ENCODE peak calls at places on chromosomes 13 and 19, in nine cellular contexts. One of them, this sample, is unnamed.

GRCh38 chr19:3423183-3423829 is 56.9 kb downstream of the NFIC start:
- DNase-seq in HCT116: no peak
- DNase-seq in stimulated activated naive CD8-positive, alpha-beta T cell treated with anti-CD3 and anti-CD28 coated beads, Interleukin-15, amount 100 ng/mL, for 72 hours: no peak
- DNase-seq in AG10803: no peak
- DNase-seq in stimulated activated CD4-positive, alpha-beta T cell treated with anti-CD3 and anti-CD28 coated beads, Interleukin-1b, Interleukin-23, amount 100 ng/mL, for 48 hours: no peak
- DNase-seq in fibroblast of the conjunctiva: no peak
- DNase-seq in aorta: no peak
- DNase-seq in H7: peak; percentile 56
- DNase-seq in activated CD4-positive, alpha-beta T cell treated with anti-CD3 and anti-CD28 coated beads for 48 hours: no peak
- DNase-seq in this sample: no peak

GRCh38 chr19:45862271-45862563 is 730 bp downstream of the SYMPK start:
- DNase-seq in HCT116: no peak
- DNase-seq in stimulated activated naive CD8-positive, alpha-beta T cell treated with anti-CD3 and anti-CD28 coated beads, Interleukin-15, amount 100 ng/mL, for 72 hours: no peak
- DNase-seq in AG10803: no peak
- DNase-seq in stimulated activated CD4-positive, alpha-beta T cell treated with anti-CD3 and anti-CD28 coated beads, Interleukin-1b, Interleukin-23, amount 100 ng/mL, for 48 hours: no peak
- DNase-seq in fibroblast of the conjunctiva: no peak
- DNase-seq in aorta: no peak
- DNase-seq in H7: no peak
- DNase-seq in activated CD4-positive, alpha-beta T cell treated with anti-CD3 and anti-CD28 coated beads for 48 hours: no peak
- DNase-seq in this sample: no peak

GRCh38 chr19:14006766-14007562 is 844 bp upstream of the RFX1 start:
- DNase-seq in HCT116: no peak
- DNase-seq in stimulated activated naive CD8-positive, alpha-beta T cell treated with anti-CD3 and anti-CD28 coated beads, Interleukin-15, amount 100 ng/mL, for 72 hours: no peak
- DNase-seq in AG10803: no peak
- DNase-seq in stimulated activated CD4-positive, alpha-beta T cell treated with anti-CD3 and anti-CD28 coated beads, Interleukin-1b, Interleukin-23, amount 100 ng/mL, for 48 hours: no peak
- DNase-seq in fibroblast of the conjunctiva: no peak
- DNase-seq in aorta: peak; percentile 96
- DNase-seq in H7: peak; percentile 89
- DNase-seq in activated CD4-positive, alpha-beta T cell treated with anti-CD3 and anti-CD28 coated beads for 48 hours: no peak
- DNase-seq in this sample: no peak

GRCh38 chr13:29522044-29522685 is 73.3 kb downstream of the SLC7A1 start:
- DNase-seq in HCT116: no peak
- DNase-seq in stimulated activated naive CD8-positive, alpha-beta T cell treated with anti-CD3 and anti-CD28 coated beads, Interleukin-15, amount 100 ng/mL, for 72 hours: no peak
- DNase-seq in AG10803: peak; percentile 99
- DNase-seq in stimulated activated CD4-positive, alpha-beta T cell treated with anti-CD3 and anti-CD28 coated beads, Interleukin-1b, Interleukin-23, amount 100 ng/mL, for 48 hours: no peak
- DNase-seq in fibroblast of the conjunctiva: peak; percentile 94
- DNase-seq in aorta: no peak
- DNase-seq in H7: no peak
- DNase-seq in activated CD4-positive, alpha-beta T cell treated with anti-CD3 and anti-CD28 coated beads for 48 hours: no peak
- DNase-seq in this sample: no peak

GRCh38 chr13:62524498-62524897 is 1108.8 kb upstream of the PCDH20 start:
- DNase-seq in HCT116: no peak
- DNase-seq in stimulated activated naive CD8-positive, alpha-beta T cell treated with anti-CD3 and anti-CD28 coated beads, Interleukin-15, amount 100 ng/mL, for 72 hours: no peak
- DNase-seq in AG10803: no peak
- DNase-seq in stimulated activated CD4-positive, alpha-beta T cell treated with anti-CD3 and anti-CD28 coated beads, Interleukin-1b, Interleukin-23, amount 100 ng/mL, for 48 hours: no peak
- DNase-seq in fibroblast of the conjunctiva: no peak
- DNase-seq in aorta: no peak
- DNase-seq in H7: no peak
- DNase-seq in activated CD4-positive, alpha-beta T cell treated with anti-CD3 and anti-CD28 coated beads for 48 hours: no peak
- DNase-seq in this sample: no peak

GRCh38 chr19:50912727-50913716 is 1.8 kb upstream of the KLK4 start:
- DNase-seq in HCT116: no peak
- DNase-seq in stimulated activated naive CD8-positive, alpha-beta T cell treated with anti-CD3 and anti-CD28 coated beads, Interleukin-15, amount 100 ng/mL, for 72 hours: peak; percentile 25
- DNase-seq in AG10803: no peak
- DNase-seq in stimulated activated CD4-positive, alpha-beta T cell treated with anti-CD3 and anti-CD28 coated beads, Interleukin-1b, Interleukin-23, amount 100 ng/mL, for 48 hours: peak; percentile 41
- DNase-seq in fibroblast of the conjunctiva: no peak
- DNase-seq in aorta: no peak
- DNase-seq in H7: peak; percentile 66
- DNase-seq in activated CD4-positive, alpha-beta T cell treated with anti-CD3 and anti-CD28 coated beads for 48 hours: peak; percentile 61
- DNase-seq in this sample: no peak

GRCh38 chr13:106612688-106613087 is 44.8 kb upstream of the ARGLU1 start:
- DNase-seq in HCT116: no peak
- DNase-seq in stimulated activated naive CD8-positive, alpha-beta T cell treated with anti-CD3 and anti-CD28 coated beads, Interleukin-15, amount 100 ng/mL, for 72 hours: no peak
- DNase-seq in AG10803: peak; percentile 43
- DNase-seq in stimulated activated CD4-positive, alpha-beta T cell treated with anti-CD3 and anti-CD28 coated beads, Interleukin-1b, Interleukin-23, amount 100 ng/mL, for 48 hours: no peak
- DNase-seq in fibroblast of the conjunctiva: peak; percentile 51
- DNase-seq in aorta: peak; percentile 80
- DNase-seq in H7: no peak
- DNase-seq in activated CD4-positive, alpha-beta T cell treated with anti-CD3 and anti-CD28 coated beads for 48 hours: no peak
- DNase-seq in this sample: no peak

GRCh38 chr19:16363133-16363851 is 38.7 kb downstream of the KLF2 start:
- DNase-seq in HCT116: no peak
- DNase-seq in stimulated activated naive CD8-positive, alpha-beta T cell treated with anti-CD3 and anti-CD28 coated beads, Interleukin-15, amount 100 ng/mL, for 72 hours: no peak
- DNase-seq in AG10803: no peak
- DNase-seq in stimulated activated CD4-positive, alpha-beta T cell treated with anti-CD3 and anti-CD28 coated beads, Interleukin-1b, Interleukin-23, amount 100 ng/mL, for 48 hours: no peak
- DNase-seq in fibroblast of the conjunctiva: no peak
- DNase-seq in aorta: no peak
- DNase-seq in H7: no peak
- DNase-seq in activated CD4-positive, alpha-beta T cell treated with anti-CD3 and anti-CD28 coated beads for 48 hours: no peak
- DNase-seq in this sample: no peak

GRCh38 chr19:33464010-33464732 is 57.4 kb downstream of the PEPD start:
- DNase-seq in HCT116: no peak
- DNase-seq in stimulated activated naive CD8-positive, alpha-beta T cell treated with anti-CD3 and anti-CD28 coated beads, Interleukin-15, amount 100 ng/mL, for 72 hours: no peak
- DNase-seq in AG10803: no peak
- DNase-seq in stimulated activated CD4-positive, alpha-beta T cell treated with anti-CD3 and anti-CD28 coated beads, Interleukin-1b, Interleukin-23, amount 100 ng/mL, for 48 hours: no peak
- DNase-seq in fibroblast of the conjunctiva: no peak
- DNase-seq in aorta: peak; percentile 53
- DNase-seq in H7: no peak
- DNase-seq in activated CD4-positive, alpha-beta T cell treated with anti-CD3 and anti-CD28 coated beads for 48 hours: no peak
- DNase-seq in this sample: no peak

GRCh38 chr13:32045963-32046785 is 14.6 kb downstream of the FRY start:
- DNase-seq in HCT116: no peak
- DNase-seq in stimulated activated naive CD8-positive, alpha-beta T cell treated with anti-CD3 and anti-CD28 coated beads, Interleukin-15, amount 100 ng/mL, for 72 hours: no peak
- DNase-seq in AG10803: peak; percentile 35
- DNase-seq in stimulated activated CD4-positive, alpha-beta T cell treated with anti-CD3 and anti-CD28 coated beads, Interleukin-1b, Interleukin-23, amount 100 ng/mL, for 48 hours: no peak
- DNase-seq in fibroblast of the conjunctiva: peak; percentile 10
- DNase-seq in aorta: no peak
- DNase-seq in H7: no peak
- DNase-seq in activated CD4-positive, alpha-beta T cell treated with anti-CD3 and anti-CD28 coated beads for 48 hours: no peak
- DNase-seq in this sample: no peak

GRCh38 chr19:3316132-3316648 is 50.2 kb upstream of the NFIC start:
- DNase-seq in HCT116: no peak
- DNase-seq in stimulated activated naive CD8-positive, alpha-beta T cell treated with anti-CD3 and anti-CD28 coated beads, Interleukin-15, amount 100 ng/mL, for 72 hours: no peak
- DNase-seq in AG10803: no peak
- DNase-seq in stimulated activated CD4-positive, alpha-beta T cell treated with anti-CD3 and anti-CD28 coated beads, Interleukin-1b, Interleukin-23, amount 100 ng/mL, for 48 hours: no peak
- DNase-seq in fibroblast of the conjunctiva: no peak
- DNase-seq in aorta: no peak
- DNase-seq in H7: no peak
- DNase-seq in activated CD4-positive, alpha-beta T cell treated with anti-CD3 and anti-CD28 coated beads for 48 hours: no peak
- DNase-seq in this sample: no peak

GRCh38 chr13:20019033-20019432 is 60.5 kb downstream of the ZMYM2 start:
- DNase-seq in HCT116: no peak
- DNase-seq in stimulated activated naive CD8-positive, alpha-beta T cell treated with anti-CD3 and anti-CD28 coated beads, Interleukin-15, amount 100 ng/mL, for 72 hours: no peak
- DNase-seq in AG10803: no peak
- DNase-seq in stimulated activated CD4-positive, alpha-beta T cell treated with anti-CD3 and anti-CD28 coated beads, Interleukin-1b, Interleukin-23, amount 100 ng/mL, for 48 hours: no peak
- DNase-seq in fibroblast of the conjunctiva: no peak
- DNase-seq in aorta: no peak
- DNase-seq in H7: no peak
- DNase-seq in activated CD4-positive, alpha-beta T cell treated with anti-CD3 and anti-CD28 coated beads for 48 hours: no peak
- DNase-seq in this sample: no peak

GRCh38 chr19:56808717-56809392 is 31.7 kb downstream of the PEG3 start:
- DNase-seq in HCT116: no peak
- DNase-seq in stimulated activated naive CD8-positive, alpha-beta T cell treated with anti-CD3 and anti-CD28 coated beads, Interleukin-15, amount 100 ng/mL, for 72 hours: no peak
- DNase-seq in AG10803: no peak
- DNase-seq in stimulated activated CD4-positive, alpha-beta T cell treated with anti-CD3 and anti-CD28 coated beads, Interleukin-1b, Interleukin-23, amount 100 ng/mL, for 48 hours: no peak
- DNase-seq in fibroblast of the conjunctiva: no peak
- DNase-seq in aorta: no peak
- DNase-seq in H7: no peak
- DNase-seq in activated CD4-positive, alpha-beta T cell treated with anti-CD3 and anti-CD28 coated beads for 48 hours: no peak
- DNase-seq in this sample: no peak

GRCh38 chr13:110907951-110908898 is 6.6 kb downstream of the ANKRD10 start:
- DNase-seq in HCT116: peak; percentile 95
- DNase-seq in stimulated activated naive CD8-positive, alpha-beta T cell treated with anti-CD3 and anti-CD28 coated beads, Interleukin-15, amount 100 ng/mL, for 72 hours: no peak
- DNase-seq in AG10803: peak; percentile 26
- DNase-seq in stimulated activated CD4-positive, alpha-beta T cell treated with anti-CD3 and anti-CD28 coated beads, Interleukin-1b, Interleukin-23, amount 100 ng/mL, for 48 hours: no peak
- DNase-seq in fibroblast of the conjunctiva: no peak
- DNase-seq in aorta: no peak
- DNase-seq in H7: peak; percentile 61
- DNase-seq in activated CD4-positive, alpha-beta T cell treated with anti-CD3 and anti-CD28 coated beads for 48 hours: peak; percentile 24
- DNase-seq in this sample: peak; percentile 28

GRCh38 chr19:17530586-17530985 is 19.1 kb downstream of the PGLS start:
- DNase-seq in HCT116: no peak
- DNase-seq in stimulated activated naive CD8-positive, alpha-beta T cell treated with anti-CD3 and anti-CD28 coated beads, Interleukin-15, amount 100 ng/mL, for 72 hours: no peak
- DNase-seq in AG10803: no peak
- DNase-seq in stimulated activated CD4-positive, alpha-beta T cell treated with anti-CD3 and anti-CD28 coated beads, Interleukin-1b, Interleukin-23, amount 100 ng/mL, for 48 hours: no peak
- DNase-seq in fibroblast of the conjunctiva: no peak
- DNase-seq in aorta: no peak
- DNase-seq in H7: peak; percentile 77
- DNase-seq in activated CD4-positive, alpha-beta T cell treated with anti-CD3 and anti-CD28 coated beads for 48 hours: no peak
- DNase-seq in this sample: no peak

GRCh38 chr19:54245936-54246335 is 3.3 kb upstream of the LILRA6 start:
- DNase-seq in HCT116: no peak
- DNase-seq in stimulated activated naive CD8-positive, alpha-beta T cell treated with anti-CD3 and anti-CD28 coated beads, Interleukin-15, amount 100 ng/mL, for 72 hours: no peak
- DNase-seq in AG10803: no peak
- DNase-seq in stimulated activated CD4-positive, alpha-beta T cell treated with anti-CD3 and anti-CD28 coated beads, Interleukin-1b, Interleukin-23, amount 100 ng/mL, for 48 hours: no peak
- DNase-seq in fibroblast of the conjunctiva: no peak
- DNase-seq in aorta: no peak
- DNase-seq in H7: no peak
- DNase-seq in activated CD4-positive, alpha-beta T cell treated with anti-CD3 and anti-CD28 coated beads for 48 hours: no peak
- DNase-seq in this sample: no peak

GRCh38 chr19:50820086-50820485 is 3.5 kb downstream of the KLK1 start:
- DNase-seq in HCT116: no peak
- DNase-seq in stimulated activated naive CD8-positive, alpha-beta T cell treated with anti-CD3 and anti-CD28 coated beads, Interleukin-15, amount 100 ng/mL, for 72 hours: no peak
- DNase-seq in AG10803: no peak
- DNase-seq in stimulated activated CD4-positive, alpha-beta T cell treated with anti-CD3 and anti-CD28 coated beads, Interleukin-1b, Interleukin-23, amount 100 ng/mL, for 48 hours: no peak
- DNase-seq in fibroblast of the conjunctiva: no peak
- DNase-seq in aorta: no peak
- DNase-seq in H7: no peak
- DNase-seq in activated CD4-positive, alpha-beta T cell treated with anti-CD3 and anti-CD28 coated beads for 48 hours: no peak
- DNase-seq in this sample: no peak

GRCh38 chr19:45098521-45099464 is 5.8 kb downstream of the PPP1R37 start:
- DNase-seq in HCT116: no peak
- DNase-seq in stimulated activated naive CD8-positive, alpha-beta T cell treated with anti-CD3 and anti-CD28 coated beads, Interleukin-15, amount 100 ng/mL, for 72 hours: no peak
- DNase-seq in AG10803: peak; percentile 33
- DNase-seq in stimulated activated CD4-positive, alpha-beta T cell treated with anti-CD3 and anti-CD28 coated beads, Interleukin-1b, Interleukin-23, amount 100 ng/mL, for 48 hours: no peak
- DNase-seq in fibroblast of the conjunctiva: peak; percentile 24
- DNase-seq in aorta: no peak
- DNase-seq in H7: no peak
- DNase-seq in activated CD4-positive, alpha-beta T cell treated with anti-CD3 and anti-CD28 coated beads for 48 hours: no peak
- DNase-seq in this sample: no peak

GRCh38 chr13:61170791-61171330 is 244.8 kb downstream of the PCDH20 start:
- DNase-seq in HCT116: no peak
- DNase-seq in stimulated activated naive CD8-positive, alpha-beta T cell treated with anti-CD3 and anti-CD28 coated beads, Interleukin-15, amount 100 ng/mL, for 72 hours: no peak
- DNase-seq in AG10803: no peak
- DNase-seq in stimulated activated CD4-positive, alpha-beta T cell treated with anti-CD3 and anti-CD28 coated beads, Interleukin-1b, Interleukin-23, amount 100 ng/mL, for 48 hours: no peak
- DNase-seq in fibroblast of the conjunctiva: no peak
- DNase-seq in aorta: no peak
- DNase-seq in H7: no peak
- DNase-seq in activated CD4-positive, alpha-beta T cell treated with anti-CD3 and anti-CD28 coated beads for 48 hours: no peak
- DNase-seq in this sample: no peak

GRCh38 chr19:1132625-1133383 is 29.0 kb downstream of the GPX4 start:
- DNase-seq in HCT116: no peak
- DNase-seq in stimulated activated naive CD8-positive, alpha-beta T cell treated with anti-CD3 and anti-CD28 coated beads, Interleukin-15, amount 100 ng/mL, for 72 hours: peak; percentile 55
- DNase-seq in AG10803: no peak
- DNase-seq in stimulated activated CD4-positive, alpha-beta T cell treated with anti-CD3 and anti-CD28 coated beads, Interleukin-1b, Interleukin-23, amount 100 ng/mL, for 48 hours: peak; percentile 39
- DNase-seq in fibroblast of the conjunctiva: no peak
- DNase-seq in aorta: no peak
- DNase-seq in H7: no peak
- DNase-seq in activated CD4-positive, alpha-beta T cell treated with anti-CD3 and anti-CD28 coated beads for 48 hours: no peak
- DNase-seq in this sample: no peak

GRCh38 chr13:41516760-41517159 is 59.4 kb downstream of the RGCC start:
- DNase-seq in HCT116: no peak
- DNase-seq in stimulated activated naive CD8-positive, alpha-beta T cell treated with anti-CD3 and anti-CD28 coated beads, Interleukin-15, amount 100 ng/mL, for 72 hours: no peak
- DNase-seq in AG10803: no peak
- DNase-seq in stimulated activated CD4-positive, alpha-beta T cell treated with anti-CD3 and anti-CD28 coated beads, Interleukin-1b, Interleukin-23, amount 100 ng/mL, for 48 hours: no peak
- DNase-seq in fibroblast of the conjunctiva: no peak
- DNase-seq in aorta: no peak
- DNase-seq in H7: no peak
- DNase-seq in activated CD4-positive, alpha-beta T cell treated with anti-CD3 and anti-CD28 coated beads for 48 hours: no peak
- DNase-seq in this sample: no peak

GRCh38 chr19:10332158-10332964 is 968 bp downstream of the RAVER1 start:
- DNase-seq in HCT116: no peak
- DNase-seq in stimulated activated naive CD8-positive, alpha-beta T cell treated with anti-CD3 and anti-CD28 coated beads, Interleukin-15, amount 100 ng/mL, for 72 hours: no peak
- DNase-seq in AG10803: no peak
- DNase-seq in stimulated activated CD4-positive, alpha-beta T cell treated with anti-CD3 and anti-CD28 coated beads, Interleukin-1b, Interleukin-23, amount 100 ng/mL, for 48 hours: no peak
- DNase-seq in fibroblast of the conjunctiva: no peak
- DNase-seq in aorta: no peak
- DNase-seq in H7: peak; percentile 65
- DNase-seq in activated CD4-positive, alpha-beta T cell treated with anti-CD3 and anti-CD28 coated beads for 48 hours: no peak
- DNase-seq in this sample: no peak

This sample was measured in A549.